ENCODE peak calls at places on chromosomes 12 and 14, in four cellular contexts. J is endothelial cell of umbilical vein; G is sigmoid colon; C is CD8-positive, alpha-beta T cell. Q is an unnamed sample.

GRCh38 chr12:20368653-20369163 is 371 bp downstream of the PDE3A start:
- DNase-seq in J (peak; percentile 63), G (peak; percentile 78), C (no peak), Q (no peak)

GRCh38 chr12:18008642-18009041 is 81.4 kb downstream of the RERGL start:
- DNase-seq in J (no peak), G (no peak), C (no peak), Q (no peak)

GRCh38 chr12:8697120-8697475 is 693 bp upstream of the RIMKLB start:
- DNase-seq in J (peak; percentile 62), G (no peak), C (no peak), Q (no peak)

GRCh38 chr14:91980157-91980556 is 32.7 kb upstream of the FBLN5 start:
- DNase-seq in J (peak; percentile 94), G (no peak), C (no peak), Q (no peak)

GRCh38 chr14:89728964-89729363 is 225.6 kb downstream of the EFCAB11 start:
- DNase-seq in J (no peak), G (no peak), C (no peak), Q (no peak)

GRCh38 chr12:53935562-53936341 is 2.9 kb upstream of the HOXC13 start:
- DNase-seq in J (no peak), G (no peak), C (no peak), Q (no peak)

GRCh38 chr14:92686763-92687427 is 61.5 kb downstream of the LGMN start:
- DNase-seq in J (peak; percentile 71), G (peak; percentile 90), C (peak; percentile 87), Q (no peak)

GRCh38 chr12:7113389-7113871 is 4.4 kb upstream of the C1RL start:
- DNase-seq in J (peak; percentile 43), G (peak; percentile 67), C (peak; percentile 66), Q (no peak)

GRCh38 chr12:95634622-95635621 is 83.6 kb upstream of the USP44 start:
- DNase-seq in J (peak; percentile 100), G (no peak), C (no peak), Q (no peak)

GRCh38 chr14:58107947-58108552 is 44.0 kb downstream of the ARMH4 start:
- DNase-seq in J (peak; percentile 67), G (no peak), C (no peak), Q (no peak)

GRCh38 chr14:68284834-68285233 is 465.3 kb downstream of the RAD51B start:
- DNase-seq in J (no peak), G (no peak), C (no peak), Q (no peak)

GRCh38 chr14:52950898-52951729 is at the start of gene FERMT2:
- DNase-seq in J (peak; percentile 87), G (peak; percentile 96), C (no peak), Q (no peak)
- H3K27me3 ChIP-seq in J (no peaks in the 10 kb centered on the region), G (no peaks in the 10 kb centered on the region), C (peaks cover 29% of the 10 kb centered on the region), Q (no peaks in the 10 kb centered on the region)

GRCh38 chr12:128795530-128796361 is 28.0 kb downstream of the SLC15A4 start:
- DNase-seq in J (peak; percentile 24), G (peak; percentile 43), C (no peak), Q (no peak)

GRCh38 chr12:128792398-128792797 is 31.4 kb downstream of the SLC15A4 start:
- DNase-seq in J (no peak), G (peak; percentile 56), C (no peak), Q (no peak)

GRCh38 chr12:128796439-128797118 is 27.2 kb downstream of the SLC15A4 start:
- DNase-seq in J (no peak), G (peak; percentile 40), C (no peak), Q (no peak)

GRCh38 chr12:128792881-128793280 is 30.9 kb downstream of the SLC15A4 start:
- DNase-seq in J (no peak), G (peak; percentile 32), C (no peak), Q (no peak)

DNA sequence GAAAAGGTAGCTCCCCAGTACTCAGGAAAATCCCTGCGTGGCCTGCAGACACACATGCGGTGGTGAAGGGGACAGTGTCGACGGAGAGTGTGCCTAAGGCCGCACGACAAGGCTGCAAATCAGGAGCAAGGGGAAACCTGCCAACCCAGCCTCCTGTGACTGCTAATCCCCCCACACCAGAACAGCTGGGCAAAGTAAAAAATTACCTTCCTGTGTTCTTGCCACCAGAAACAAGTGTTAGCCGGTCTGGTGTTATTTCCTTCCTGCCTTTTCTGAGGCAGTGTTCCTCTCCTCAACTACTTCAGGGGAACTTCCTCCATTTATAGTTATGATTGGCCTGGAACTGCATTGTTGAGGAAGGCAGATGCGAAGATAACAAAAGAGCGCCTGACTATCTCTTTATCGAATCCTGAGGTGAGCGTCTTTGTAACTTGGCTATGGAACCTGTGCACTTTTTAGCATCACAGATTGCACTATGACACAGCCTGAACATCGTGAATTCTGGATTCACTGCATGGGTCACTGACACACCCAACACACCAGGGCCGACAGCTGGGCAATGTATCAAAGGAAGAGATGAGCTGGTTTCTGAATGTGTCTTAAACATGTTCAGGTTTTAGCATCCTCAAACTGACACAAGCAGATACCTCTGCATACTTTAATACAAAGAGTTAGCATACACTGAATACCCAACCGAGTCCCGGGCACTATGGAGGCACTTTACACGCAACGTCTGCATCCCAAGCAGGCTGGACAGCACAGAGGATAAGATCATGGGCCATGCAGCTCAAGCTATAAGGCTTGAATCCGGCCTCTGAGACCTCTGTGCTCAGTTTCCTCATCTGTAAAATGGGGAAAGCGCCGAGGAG is 28.9 kb downstream of the SLC15A4 start:
- DNase-seq in J (peak; percentile 53), G (peak; percentile 50), C (no peak), Q (no peak)
- H3K27ac ChIP-seq in J (peak overlapping the region; percentile 13), G (no peak overlapping the region), C (peak overlapping the region; percentile 46), Q (no peak overlapping the region)

GRCh38 chr14:73424453-73424852 is 33.9 kb downstream of the NUMB start:
- DNase-seq in J (peak; percentile 88), G (no peak), C (no peak), Q (no peak)
- H3K27me3 ChIP-seq in J (no peaks in the 10 kb centered on the region), G (no peaks in the 10 kb centered on the region), C (no peaks in the 10 kb centered on the region), Q (no peaks in the 10 kb centered on the region)

GRCh38 chr12:12898136-12898712 is 6.9 kb downstream of the GPRC5A start:
- DNase-seq in J (no peak), G (no peak), C (no peak), Q (no peak)
- H3K27ac ChIP-seq in J (peak overlapping the region; percentile 91), G (no peak overlapping the region), C (no peak overlapping the region), Q (no peak overlapping the region)

GRCh38 chr12:113552760-113553159 is 81.1 kb upstream of the LHX5 start:
- DNase-seq in J (no peak), G (no peak), C (no peak), Q (no peak)

GRCh38 chr12:113548467-113548866 is 76.8 kb upstream of the LHX5 start:
- DNase-seq in J (no peak), G (no peak), C (no peak), Q (no peak)

GRCh38 chr12:113555226-113555625 is 83.6 kb upstream of the LHX5 start:
- DNase-seq in J (no peak), G (no peak), C (no peak), Q (no peak)

GRCh38 chr12:113547157-113547556 is 75.5 kb upstream of the LHX5 start:
- DNase-seq in J (no peak), G (no peak), C (no peak), Q (no peak)

DNA sequence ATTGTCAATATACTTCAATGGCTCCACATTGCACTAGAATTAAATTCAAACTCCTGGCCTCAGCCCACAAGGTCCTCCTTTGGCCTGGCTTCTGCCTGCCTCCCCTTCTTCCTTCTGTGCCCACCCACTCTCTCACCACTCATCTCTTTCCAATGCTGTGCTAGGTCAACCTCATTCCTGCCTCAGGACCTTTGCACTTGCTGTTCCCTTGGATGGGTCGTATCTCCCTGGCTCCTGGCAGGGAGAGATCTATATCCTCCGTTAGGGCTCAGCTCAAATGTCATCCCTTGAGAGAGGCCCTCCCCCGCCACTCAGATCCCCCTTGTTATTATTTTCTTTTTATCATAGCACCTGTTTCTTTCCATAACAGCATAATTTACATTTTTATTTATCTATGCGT is 79.9 kb upstream of the LHX5 start:
- DNase-seq in J (no peak), G (no peak), C (no peak), Q (no peak)
- H3K27me3 ChIP-seq in J (no peaks in the 10 kb centered on the region), G (peaks cover 15% of the 10 kb centered on the region), C (peaks cover 5% of the 10 kb centered on the region), Q (peaks cover 52% of the 10 kb centered on the region)

GRCh38 chr14:73740921-73741326 is 26.7 kb upstream of the PNMA1 start:
- DNase-seq in J (no peak), G (peak; percentile 91), C (no peak), Q (no peak)

GRCh38 chr14:73742520-73743238 is 28.5 kb upstream of the PNMA1 start:
- DNase-seq in J (no peak), G (no peak), C (no peak), Q (no peak)

GRCh38 chr14:73741386-73741875 is 27.2 kb upstream of the PNMA1 start:
- DNase-seq in J (peak; percentile 97), G (peak; percentile 90), C (peak; percentile 76), Q (no peak)

GRCh38 chr14:73743431-73743931 is 29.3 kb upstream of the PNMA1 start:
- DNase-seq in J (peak; percentile 67), G (peak; percentile 85), C (peak; percentile 79), Q (no peak)

GRCh38 chr14:73741876-73742519 is 27.8 kb upstream of the PNMA1 start:
- DNase-seq in J (peak; percentile 41), G (peak; percentile 70), C (peak; percentile 68), Q (no peak)
- H3K27ac ChIP-seq in J (peak overlapping the region; percentile 96), G (peak overlapping the region; percentile 89), C (peak overlapping the region; percentile 29), Q (peak overlapping the region; percentile 92)

DNA sequence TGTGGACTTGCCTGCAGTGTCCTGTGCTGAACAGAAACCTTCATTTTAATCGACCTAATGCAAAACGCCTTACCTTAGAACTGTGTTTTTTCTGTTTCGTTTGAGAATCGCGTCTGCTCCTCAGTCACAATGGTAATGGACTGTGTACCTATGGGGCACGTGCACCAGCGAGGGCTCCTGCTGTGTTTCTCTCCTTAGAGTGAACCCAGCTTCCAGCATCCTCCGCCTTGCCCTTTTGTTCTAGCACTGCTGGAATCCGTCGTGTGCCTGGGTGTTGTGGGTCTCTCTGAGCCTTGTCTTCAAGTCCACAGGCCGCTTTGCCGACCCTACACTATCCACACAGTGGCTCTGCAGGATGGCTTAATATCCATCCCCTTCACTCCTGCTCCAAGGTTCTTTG is 3.6 kb downstream of the AMN start:
- DNase-seq in J (no peak), G (no peak), C (no peak), Q (no peak)
- H3K27me3 ChIP-seq in J (peaks cover 53% of the 10 kb centered on the region), G (peaks cover 85% of the 10 kb centered on the region), C (peaks cover 8% of the 10 kb centered on the region), Q (no peaks in the 10 kb centered on the region)

DNA sequence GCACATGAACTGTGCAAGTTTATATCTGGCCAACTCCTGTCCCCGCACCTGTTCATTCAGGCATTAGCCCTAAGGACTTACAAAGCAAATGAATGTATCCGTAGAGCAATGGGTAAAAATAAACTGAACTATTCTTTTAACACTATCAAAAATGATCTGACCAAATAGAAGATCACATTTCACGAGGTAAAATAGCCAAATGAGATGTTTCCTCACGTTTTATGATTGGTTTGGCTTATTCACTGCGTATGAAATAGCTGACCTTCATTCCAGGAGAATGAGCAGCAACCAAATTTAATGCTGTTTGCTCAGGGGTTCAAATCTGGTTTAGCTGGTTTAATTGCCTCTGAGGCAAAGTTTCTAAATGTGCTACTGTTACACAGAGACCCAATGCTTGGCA is 216.0 kb upstream of the EEA1 start:
- DNase-seq in J (no peak), G (no peak), C (no peak), Q (no peak)
- H3K27ac ChIP-seq in J (no peak overlapping the region), G (no peak overlapping the region), C (no peak overlapping the region), Q (no peak overlapping the region)

GRCh38 chr12:4800555-4800954 is 80.4 kb downstream of the GALNT8 start:
- DNase-seq in J (no peak), G (no peak), C (no peak), Q (no peak)
- H3K27me3 ChIP-seq in J (no peaks in the 10 kb centered on the region), G (no peaks in the 10 kb centered on the region), C (no peaks in the 10 kb centered on the region), Q (no peaks in the 10 kb centered on the region)